ENCODE peak calls at places on chromosomes 1 and 21, in ten cellular contexts. One of them, this sample, is unnamed. For H3K36me3, the result is how much of the 10 kb centered on the place peaks cover.

GRCh38 chr1:201945863-201946223 is 505 bp downstream of the LMOD1 start:
- DNase-seq in spleen: no peak
- DNase-seq in sigmoid colon: no peak
- DNase-seq in OCI-LY7: no peak
- DNase-seq in IMR-90: no peak
- DNase-seq in testis: no peak
- DNase-seq in endothelial cell of umbilical vein: no peak
- DNase-seq in adrenal gland: no peak
- DNase-seq in colonic mucosa: no peak
- DNase-seq in tibial artery: no peak
- DNase-seq in this sample: no peak

GRCh38 chr1:240883490-240883889 is 271.5 kb upstream of the GREM2 start:
- DNase-seq in tibial artery: no peak
- DNase-seq in spleen: no peak
- DNase-seq in IMR-90: no peak
- DNase-seq in OCI-LY7: no peak
- DNase-seq in sigmoid colon: no peak
- DNase-seq in adrenal gland: no peak
- DNase-seq in colonic mucosa: no peak
- DNase-seq in endothelial cell of umbilical vein: no peak
- DNase-seq in testis: no peak
- DNase-seq in this sample: no peak

GRCh38 chr1:94418664-94419655 is 771 bp downstream of the ABCD3 start:
- DNase-seq in adrenal gland: peak
- DNase-seq in testis: peak
- DNase-seq in OCI-LY7: peak
- DNase-seq in colonic mucosa: peak
- DNase-seq in endothelial cell of umbilical vein: peak
- DNase-seq in sigmoid colon: peak
- DNase-seq in IMR-90: peak
- DNase-seq in spleen: no peak
- DNase-seq in tibial artery: peak
- DNase-seq in this sample: peak

GRCh38 chr1:213690341-213690917 is 297.3 kb upstream of the PROX1 start:
- DNase-seq in testis: no peak
- DNase-seq in adrenal gland: no peak
- DNase-seq in OCI-LY7: no peak
- DNase-seq in sigmoid colon: no peak
- DNase-seq in endothelial cell of umbilical vein: no peak
- DNase-seq in colonic mucosa: no peak
- DNase-seq in spleen: no peak
- DNase-seq in tibial artery: no peak
- DNase-seq in IMR-90: no peak
- DNase-seq in this sample: no peak

GRCh38 chr1:239947789-239948188 is 143.9 kb upstream of the FMN2 start:
- DNase-seq in colonic mucosa: no peak
- DNase-seq in testis: no peak
- DNase-seq in IMR-90: peak
- DNase-seq in spleen: no peak
- DNase-seq in OCI-LY7: no peak
- DNase-seq in tibial artery: no peak
- DNase-seq in sigmoid colon: no peak
- DNase-seq in adrenal gland: no peak
- DNase-seq in endothelial cell of umbilical vein: no peak
- DNase-seq in this sample: no peak

GRCh38 chr1:224151117-224151516 is 31.9 kb upstream of the DEGS1 start:
- DNase-seq in sigmoid colon: no peak
- DNase-seq in IMR-90: no peak
- DNase-seq in OCI-LY7: no peak
- DNase-seq in colonic mucosa: no peak
- DNase-seq in adrenal gland: no peak
- DNase-seq in spleen: no peak
- DNase-seq in endothelial cell of umbilical vein: no peak
- DNase-seq in testis: no peak
- DNase-seq in tibial artery: no peak
- DNase-seq in this sample: peak

GRCh38 chr21:32364387-32364786 is 28.4 kb downstream of the URB1 start:
- DNase-seq in endothelial cell of umbilical vein: no peak
- DNase-seq in tibial artery: no peak
- DNase-seq in adrenal gland: no peak
- DNase-seq in colonic mucosa: peak
- DNase-seq in IMR-90: no peak
- DNase-seq in sigmoid colon: no peak
- DNase-seq in testis: peak
- DNase-seq in spleen: no peak
- DNase-seq in OCI-LY7: no peak
- DNase-seq in this sample: no peak

GRCh38 chr1:204683284-204684205 is 2.0 kb downstream of the LRRN2 start:
- DNase-seq in sigmoid colon: peak
- DNase-seq in colonic mucosa: no peak
- DNase-seq in OCI-LY7: no peak
- DNase-seq in tibial artery: peak
- DNase-seq in spleen: no peak
- DNase-seq in endothelial cell of umbilical vein: no peak
- DNase-seq in testis: no peak
- DNase-seq in adrenal gland: no peak
- DNase-seq in IMR-90: no peak
- DNase-seq in this sample: no peak

GRCh38 chr1:10637400-10637799 is 159.0 kb downstream of the CASZ1 start:
- DNase-seq in tibial artery: no peak
- DNase-seq in spleen: no peak
- DNase-seq in endothelial cell of umbilical vein: no peak
- DNase-seq in colonic mucosa: no peak
- DNase-seq in testis: no peak
- DNase-seq in adrenal gland: no peak
- DNase-seq in OCI-LY7: no peak
- DNase-seq in IMR-90: no peak
- DNase-seq in sigmoid colon: peak
- DNase-seq in this sample: peak

GRCh38 chr1:10639301-10640078 is 157.0 kb downstream of the CASZ1 start:
- DNase-seq in IMR-90: no peak
- DNase-seq in sigmoid colon: no peak
- DNase-seq in adrenal gland: no peak
- DNase-seq in endothelial cell of umbilical vein: no peak
- DNase-seq in testis: peak
- DNase-seq in colonic mucosa: no peak
- DNase-seq in tibial artery: no peak
- DNase-seq in OCI-LY7: no peak
- DNase-seq in spleen: no peak
- DNase-seq in this sample: no peak

GRCh38 chr1:10637833-10638558 is 158.4 kb downstream of the CASZ1 start:
- DNase-seq in tibial artery: no peak
- DNase-seq in endothelial cell of umbilical vein: no peak
- DNase-seq in testis: no peak
- DNase-seq in IMR-90: no peak
- DNase-seq in colonic mucosa: no peak
- DNase-seq in sigmoid colon: peak
- DNase-seq in adrenal gland: no peak
- DNase-seq in spleen: no peak
- DNase-seq in OCI-LY7: no peak
- DNase-seq in this sample: peak

GRCh38 chr1:10640079-10640578 is 156.3 kb downstream of the CASZ1 start:
- DNase-seq in colonic mucosa: no peak
- DNase-seq in IMR-90: no peak
- DNase-seq in endothelial cell of umbilical vein: no peak
- DNase-seq in spleen: no peak
- DNase-seq in tibial artery: no peak
- DNase-seq in adrenal gland: no peak
- DNase-seq in sigmoid colon: no peak
- DNase-seq in testis: no peak
- DNase-seq in OCI-LY7: no peak
- DNase-seq in this sample: peak

DNA sequence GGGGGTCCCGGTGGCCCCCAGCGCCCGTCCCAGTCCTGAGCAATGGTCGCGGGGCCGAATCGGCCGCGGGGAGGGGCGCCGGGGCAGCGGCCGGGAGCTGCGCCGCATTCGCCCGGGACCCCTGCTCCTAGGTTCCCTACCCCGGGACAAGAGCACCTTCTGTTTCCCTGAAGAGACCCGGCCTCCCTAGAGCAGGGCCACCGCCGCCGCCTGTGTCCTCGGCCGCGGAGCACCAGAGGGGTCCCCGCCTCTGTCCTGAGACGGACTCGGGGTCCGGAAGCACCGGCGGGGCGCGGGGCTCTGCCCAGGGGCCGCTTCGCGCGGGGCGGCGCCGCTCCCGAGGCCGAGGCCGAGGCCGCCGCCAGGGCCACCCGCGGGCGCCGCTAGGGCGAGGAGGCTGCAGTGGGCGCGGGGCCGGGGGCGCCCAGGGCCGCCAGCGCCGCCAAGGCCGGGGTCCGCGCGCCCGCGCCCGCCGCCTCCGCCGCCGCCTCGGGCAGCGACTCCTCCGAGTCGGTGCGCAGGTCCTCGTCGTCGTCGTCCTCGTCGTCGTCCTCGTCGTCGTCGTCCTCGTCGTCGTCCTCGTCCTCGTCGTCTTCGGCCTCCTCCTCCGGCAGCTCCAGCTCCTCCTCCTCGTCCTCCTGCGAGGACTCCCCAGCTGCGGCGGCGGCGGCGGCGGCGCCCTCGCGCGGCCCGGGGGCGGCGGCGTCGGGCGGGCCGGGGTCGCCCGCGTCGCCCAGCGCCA is 157.7 kb downstream of the CASZ1 start:
- DNase-seq in sigmoid colon: no peak
- DNase-seq in testis: no peak
- DNase-seq in colonic mucosa: no peak
- DNase-seq in spleen: no peak
- DNase-seq in endothelial cell of umbilical vein: no peak
- DNase-seq in IMR-90: no peak
- DNase-seq in adrenal gland: no peak
- DNase-seq in tibial artery: no peak
- DNase-seq in OCI-LY7: no peak
- DNase-seq in this sample: no peak
- H3K4me3 ChIP-seq in sigmoid colon: no peak
- H3K4me3 ChIP-seq in testis: peak
- H3K4me3 ChIP-seq in colonic mucosa: no peak
- H3K4me3 ChIP-seq in spleen: no peak
- H3K4me3 ChIP-seq in endothelial cell of umbilical vein: peak
- H3K4me3 ChIP-seq in IMR-90: no peak
- H3K4me3 ChIP-seq in adrenal gland: no peak
- H3K4me3 ChIP-seq in tibial artery: peak
- H3K4me3 ChIP-seq in OCI-LY7: no peak
- H3K4me3 ChIP-seq in this sample: no peak

DNA sequence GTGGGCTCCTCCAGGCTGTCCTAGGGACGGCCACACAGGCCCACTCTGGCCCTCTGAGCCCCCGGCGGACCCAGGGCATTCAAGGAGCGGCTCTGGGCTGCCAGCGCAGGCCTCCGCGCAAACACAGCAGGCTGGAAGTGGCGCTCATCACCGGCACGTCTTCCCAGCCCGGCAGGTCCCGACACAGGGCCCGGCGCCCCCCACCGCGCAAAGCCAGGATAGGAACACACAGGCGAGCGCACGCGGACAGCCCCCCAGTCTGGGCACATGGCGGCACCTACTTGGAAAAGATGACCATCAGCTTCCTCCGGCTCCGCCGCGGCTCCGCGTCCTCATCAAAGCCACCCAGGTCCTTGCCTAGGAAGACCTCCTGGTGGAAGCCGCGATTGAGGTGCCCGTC is 3.6 kb downstream of the SDF4 start:
- DNase-seq in testis: no peak
- DNase-seq in IMR-90: no peak
- DNase-seq in adrenal gland: no peak
- DNase-seq in tibial artery: no peak
- DNase-seq in colonic mucosa: no peak
- DNase-seq in sigmoid colon: no peak
- DNase-seq in OCI-LY7: no peak
- DNase-seq in endothelial cell of umbilical vein: no peak
- DNase-seq in spleen: no peak
- DNase-seq in this sample: no peak
- H3K36me3 ChIP-seq in testis: under half
- H3K36me3 ChIP-seq in IMR-90: under half
- H3K36me3 ChIP-seq in adrenal gland: under half
- H3K36me3 ChIP-seq in tibial artery: half or more
- H3K36me3 ChIP-seq in colonic mucosa: under half
- H3K36me3 ChIP-seq in sigmoid colon: half or more
- H3K36me3 ChIP-seq in OCI-LY7: half or more
- H3K36me3 ChIP-seq in endothelial cell of umbilical vein: under half
- H3K36me3 ChIP-seq in spleen: under half
- H3K36me3 ChIP-seq in this sample: under half

GRCh38 chr1:230112131-230112701 is 45.2 kb downstream of the GALNT2 start:
- DNase-seq in testis: no peak
- DNase-seq in endothelial cell of umbilical vein: no peak
- DNase-seq in tibial artery: no peak
- DNase-seq in spleen: no peak
- DNase-seq in IMR-90: peak
- DNase-seq in OCI-LY7: peak
- DNase-seq in adrenal gland: no peak
- DNase-seq in colonic mucosa: no peak
- DNase-seq in sigmoid colon: no peak
- DNase-seq in this sample: peak
- H3K27ac ChIP-seq in testis: peak
- H3K27ac ChIP-seq in endothelial cell of umbilical vein: no peak
- H3K27ac ChIP-seq in tibial artery: peak
- H3K27ac ChIP-seq in spleen: no peak
- H3K27ac ChIP-seq in IMR-90: peak
- H3K27ac ChIP-seq in OCI-LY7: peak
- H3K27ac ChIP-seq in adrenal gland: peak
- H3K27ac ChIP-seq in colonic mucosa: peak
- H3K27ac ChIP-seq in sigmoid colon: peak
- H3K27ac ChIP-seq in this sample: no peak

GRCh38 chr1:5519366-5520135 is 472.7 kb downstream of the NPHP4 start:
- DNase-seq in tibial artery: no peak
- DNase-seq in sigmoid colon: peak
- DNase-seq in endothelial cell of umbilical vein: no peak
- DNase-seq in spleen: no peak
- DNase-seq in OCI-LY7: no peak
- DNase-seq in adrenal gland: no peak
- DNase-seq in colonic mucosa: no peak
- DNase-seq in testis: no peak
- DNase-seq in IMR-90: no peak
- DNase-seq in this sample: no peak

GRCh38 chr1:5526385-5526750 is 465.9 kb downstream of the NPHP4 start:
- DNase-seq in tibial artery: no peak
- DNase-seq in endothelial cell of umbilical vein: no peak
- DNase-seq in adrenal gland: no peak
- DNase-seq in spleen: no peak
- DNase-seq in colonic mucosa: no peak
- DNase-seq in IMR-90: no peak
- DNase-seq in testis: no peak
- DNase-seq in OCI-LY7: no peak
- DNase-seq in sigmoid colon: no peak
- DNase-seq in this sample: no peak

GRCh38 chr1:5526822-5527551 is 465.2 kb downstream of the NPHP4 start:
- DNase-seq in colonic mucosa: no peak
- DNase-seq in tibial artery: no peak
- DNase-seq in spleen: peak
- DNase-seq in IMR-90: no peak
- DNase-seq in adrenal gland: no peak
- DNase-seq in endothelial cell of umbilical vein: no peak
- DNase-seq in testis: no peak
- DNase-seq in OCI-LY7: no peak
- DNase-seq in sigmoid colon: no peak
- DNase-seq in this sample: no peak

GRCh38 chr1:5525597-5526384 is 466.4 kb downstream of the NPHP4 start:
- DNase-seq in tibial artery: no peak
- DNase-seq in endothelial cell of umbilical vein: no peak
- DNase-seq in IMR-90: no peak
- DNase-seq in OCI-LY7: no peak
- DNase-seq in adrenal gland: no peak
- DNase-seq in spleen: peak
- DNase-seq in sigmoid colon: no peak
- DNase-seq in testis: no peak
- DNase-seq in colonic mucosa: no peak
- DNase-seq in this sample: no peak

DNA sequence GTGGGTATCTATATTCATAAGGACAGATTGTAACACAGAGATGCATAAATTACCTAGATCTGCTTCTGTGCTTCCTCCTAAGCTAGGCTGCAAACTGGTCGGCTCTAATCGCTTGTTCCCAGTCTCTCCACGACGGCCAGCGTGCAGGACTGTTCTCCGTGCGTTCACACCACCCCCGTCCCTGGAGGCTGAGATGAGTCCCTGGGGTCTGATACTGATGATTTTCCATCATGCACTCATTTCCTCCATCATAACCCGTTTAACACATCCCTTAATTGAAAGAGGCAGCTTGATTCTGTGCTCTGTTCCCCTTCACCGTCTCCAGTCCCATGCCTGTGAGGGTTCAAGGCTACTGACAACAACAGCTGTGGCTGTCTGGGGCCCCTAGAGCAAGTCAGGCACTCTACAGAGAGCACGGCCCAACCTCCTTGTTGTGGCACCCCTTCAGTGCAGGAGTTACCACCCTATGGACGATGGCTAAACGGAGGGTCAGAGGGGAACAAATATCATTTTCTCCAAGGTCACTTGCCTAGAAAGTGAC is 469.6 kb downstream of the NPHP4 start:
- DNase-seq in OCI-LY7: no peak
- DNase-seq in IMR-90: no peak
- DNase-seq in sigmoid colon: no peak
- DNase-seq in endothelial cell of umbilical vein: no peak
- DNase-seq in testis: no peak
- DNase-seq in tibial artery: no peak
- DNase-seq in adrenal gland: no peak
- DNase-seq in spleen: no peak
- DNase-seq in colonic mucosa: no peak
- DNase-seq in this sample: no peak
- H3K4me3 ChIP-seq in OCI-LY7: no peak
- H3K4me3 ChIP-seq in IMR-90: no peak
- H3K4me3 ChIP-seq in sigmoid colon: no peak
- H3K4me3 ChIP-seq in endothelial cell of umbilical vein: no peak
- H3K4me3 ChIP-seq in testis: no peak
- H3K4me3 ChIP-seq in tibial artery: no peak
- H3K4me3 ChIP-seq in adrenal gland: no peak
- H3K4me3 ChIP-seq in spleen: no peak
- H3K4me3 ChIP-seq in colonic mucosa: no peak
- H3K4me3 ChIP-seq in this sample: no peak

This sample was measured in SJCRH30.